ENCODE peak calls at places on chromosomes 11 and 22, in ten cellular contexts. One of them, this sample, is unnamed.
A peak's percentile ranks its signal among the peaks of the same experiment; 100 is the strongest.

GRCh38 chr11:22875869-22876473 is 15.7 kb upstream of the CCDC179 start:
- DNase-seq in T-helper 22 cell: peak; percentile 1
- DNase-seq in activated naive CD4-positive, alpha-beta T cell treated with Interleukin-2 at 50 U/mL for 16 hours: peak; percentile 44
- DNase-seq in NK-92 treated with Interleukin-12 subunit alpha and Interleukin-12 subunit beta, amount 100 ng/mL, for 24 hours: peak; percentile 19
- DNase-seq in cardiac muscle cell: peak; percentile 91
- DNase-seq in activated T-helper 1 cell treated with anti-CD3 and anti-CD28 coated beads, Interleukin-12 subunit alpha, Interleukin-12 subunit beta, Interleukin-2, Interleukin-4 antibody, amounts not matched to agents 30 ng/mL and 10 ng/mL and 1 ng/mL, durations not matched to agents 14 hours and 24 hours and 36 hours: peak; percentile 48
- DNase-seq in psoas muscle: no peak
- DNase-seq in breast epithelium: peak; percentile 30
- DNase-seq in HCT116: peak; percentile 80
- DNase-seq in HT1080: peak; percentile 76
- DNase-seq in this sample: peak; percentile 90

GRCh38 chr11:128891912-128892398 is 799 bp downstream of the KCNJ5 start:
- DNase-seq in T-helper 22 cell: no peak
- DNase-seq in activated naive CD4-positive, alpha-beta T cell treated with Interleukin-2 at 50 U/mL for 16 hours: no peak
- DNase-seq in NK-92 treated with Interleukin-12 subunit alpha and Interleukin-12 subunit beta, amount 100 ng/mL, for 24 hours: no peak
- DNase-seq in cardiac muscle cell: peak; percentile 68
- DNase-seq in activated T-helper 1 cell treated with anti-CD3 and anti-CD28 coated beads, Interleukin-12 subunit alpha, Interleukin-12 subunit beta, Interleukin-2, Interleukin-4 antibody, amounts not matched to agents 30 ng/mL and 10 ng/mL and 1 ng/mL, durations not matched to agents 14 hours and 24 hours and 36 hours: no peak
- DNase-seq in psoas muscle: no peak
- DNase-seq in breast epithelium: no peak
- DNase-seq in HCT116: no peak
- DNase-seq in HT1080: no peak
- DNase-seq in this sample: no peak

GRCh38 chr11:72263363-72263762 is 19.4 kb upstream of the PHOX2A start:
- DNase-seq in T-helper 22 cell: no peak
- DNase-seq in activated naive CD4-positive, alpha-beta T cell treated with Interleukin-2 at 50 U/mL for 16 hours: no peak
- DNase-seq in NK-92 treated with Interleukin-12 subunit alpha and Interleukin-12 subunit beta, amount 100 ng/mL, for 24 hours: no peak
- DNase-seq in cardiac muscle cell: no peak
- DNase-seq in activated T-helper 1 cell treated with anti-CD3 and anti-CD28 coated beads, Interleukin-12 subunit alpha, Interleukin-12 subunit beta, Interleukin-2, Interleukin-4 antibody, amounts not matched to agents 30 ng/mL and 10 ng/mL and 1 ng/mL, durations not matched to agents 14 hours and 24 hours and 36 hours: no peak
- DNase-seq in psoas muscle: no peak
- DNase-seq in breast epithelium: no peak
- DNase-seq in HCT116: no peak
- DNase-seq in HT1080: peak; percentile 76
- DNase-seq in this sample: peak; percentile 33

GRCh38 chr11:59898652-59899051 is 20.1 kb downstream of the OOSP3 start:
- DNase-seq in T-helper 22 cell: no peak
- DNase-seq in activated naive CD4-positive, alpha-beta T cell treated with Interleukin-2 at 50 U/mL for 16 hours: no peak
- DNase-seq in NK-92 treated with Interleukin-12 subunit alpha and Interleukin-12 subunit beta, amount 100 ng/mL, for 24 hours: no peak
- DNase-seq in cardiac muscle cell: no peak
- DNase-seq in activated T-helper 1 cell treated with anti-CD3 and anti-CD28 coated beads, Interleukin-12 subunit alpha, Interleukin-12 subunit beta, Interleukin-2, Interleukin-4 antibody, amounts not matched to agents 30 ng/mL and 10 ng/mL and 1 ng/mL, durations not matched to agents 14 hours and 24 hours and 36 hours: no peak
- DNase-seq in psoas muscle: no peak
- DNase-seq in breast epithelium: no peak
- DNase-seq in HCT116: no peak
- DNase-seq in HT1080: peak; percentile 39
- DNase-seq in this sample: no peak

GRCh38 chr11:11577932-11578331 is 43.9 kb downstream of the GALNT18 start:
- DNase-seq in T-helper 22 cell: no peak
- DNase-seq in activated naive CD4-positive, alpha-beta T cell treated with Interleukin-2 at 50 U/mL for 16 hours: no peak
- DNase-seq in NK-92 treated with Interleukin-12 subunit alpha and Interleukin-12 subunit beta, amount 100 ng/mL, for 24 hours: no peak
- DNase-seq in cardiac muscle cell: no peak
- DNase-seq in activated T-helper 1 cell treated with anti-CD3 and anti-CD28 coated beads, Interleukin-12 subunit alpha, Interleukin-12 subunit beta, Interleukin-2, Interleukin-4 antibody, amounts not matched to agents 30 ng/mL and 10 ng/mL and 1 ng/mL, durations not matched to agents 14 hours and 24 hours and 36 hours: no peak
- DNase-seq in psoas muscle: no peak
- DNase-seq in breast epithelium: no peak
- DNase-seq in HCT116: no peak
- DNase-seq in HT1080: no peak
- DNase-seq in this sample: peak; percentile 26

GRCh38 chr11:107696140-107696539 is 15.7 kb downstream of the SLN start:
- DNase-seq in T-helper 22 cell: no peak
- DNase-seq in activated naive CD4-positive, alpha-beta T cell treated with Interleukin-2 at 50 U/mL for 16 hours: no peak
- DNase-seq in NK-92 treated with Interleukin-12 subunit alpha and Interleukin-12 subunit beta, amount 100 ng/mL, for 24 hours: no peak
- DNase-seq in cardiac muscle cell: no peak
- DNase-seq in activated T-helper 1 cell treated with anti-CD3 and anti-CD28 coated beads, Interleukin-12 subunit alpha, Interleukin-12 subunit beta, Interleukin-2, Interleukin-4 antibody, amounts not matched to agents 30 ng/mL and 10 ng/mL and 1 ng/mL, durations not matched to agents 14 hours and 24 hours and 36 hours: no peak
- DNase-seq in psoas muscle: no peak
- DNase-seq in breast epithelium: no peak
- DNase-seq in HCT116: peak; percentile 77
- DNase-seq in HT1080: peak; percentile 92
- DNase-seq in this sample: peak; percentile 83

GRCh38 chr22:36334838-36335603 is 52.7 kb downstream of the MYH9 start:
- DNase-seq in T-helper 22 cell: peak; percentile 51
- DNase-seq in activated naive CD4-positive, alpha-beta T cell treated with Interleukin-2 at 50 U/mL for 16 hours: peak; percentile 34
- DNase-seq in NK-92 treated with Interleukin-12 subunit alpha and Interleukin-12 subunit beta, amount 100 ng/mL, for 24 hours: no peak
- DNase-seq in cardiac muscle cell: no peak
- DNase-seq in activated T-helper 1 cell treated with anti-CD3 and anti-CD28 coated beads, Interleukin-12 subunit alpha, Interleukin-12 subunit beta, Interleukin-2, Interleukin-4 antibody, amounts not matched to agents 30 ng/mL and 10 ng/mL and 1 ng/mL, durations not matched to agents 14 hours and 24 hours and 36 hours: peak; percentile 22
- DNase-seq in psoas muscle: no peak
- DNase-seq in breast epithelium: peak; percentile 78
- DNase-seq in HCT116: no peak
- DNase-seq in HT1080: peak; percentile 81
- DNase-seq in this sample: no peak

GRCh38 chr11:111186308-111186967 is 59.1 kb upstream of the POU2AF2 start:
- DNase-seq in T-helper 22 cell: no peak
- DNase-seq in activated naive CD4-positive, alpha-beta T cell treated with Interleukin-2 at 50 U/mL for 16 hours: no peak
- DNase-seq in NK-92 treated with Interleukin-12 subunit alpha and Interleukin-12 subunit beta, amount 100 ng/mL, for 24 hours: no peak
- DNase-seq in cardiac muscle cell: no peak
- DNase-seq in activated T-helper 1 cell treated with anti-CD3 and anti-CD28 coated beads, Interleukin-12 subunit alpha, Interleukin-12 subunit beta, Interleukin-2, Interleukin-4 antibody, amounts not matched to agents 30 ng/mL and 10 ng/mL and 1 ng/mL, durations not matched to agents 14 hours and 24 hours and 36 hours: no peak
- DNase-seq in psoas muscle: no peak
- DNase-seq in breast epithelium: no peak
- DNase-seq in HCT116: no peak
- DNase-seq in HT1080: no peak
- DNase-seq in this sample: no peak

GRCh38 chr22:47369020-47369419 is 606.6 kb downstream of the TBC1D22A start:
- DNase-seq in T-helper 22 cell: no peak
- DNase-seq in activated naive CD4-positive, alpha-beta T cell treated with Interleukin-2 at 50 U/mL for 16 hours: no peak
- DNase-seq in NK-92 treated with Interleukin-12 subunit alpha and Interleukin-12 subunit beta, amount 100 ng/mL, for 24 hours: no peak
- DNase-seq in cardiac muscle cell: no peak
- DNase-seq in activated T-helper 1 cell treated with anti-CD3 and anti-CD28 coated beads, Interleukin-12 subunit alpha, Interleukin-12 subunit beta, Interleukin-2, Interleukin-4 antibody, amounts not matched to agents 30 ng/mL and 10 ng/mL and 1 ng/mL, durations not matched to agents 14 hours and 24 hours and 36 hours: no peak
- DNase-seq in psoas muscle: no peak
- DNase-seq in breast epithelium: no peak
- DNase-seq in HCT116: no peak
- DNase-seq in HT1080: no peak
- DNase-seq in this sample: no peak

GRCh38 chr22:24977370-24978230 is 25.1 kb downstream of the KIAA1671 start:
- DNase-seq in T-helper 22 cell: no peak
- DNase-seq in activated naive CD4-positive, alpha-beta T cell treated with Interleukin-2 at 50 U/mL for 16 hours: no peak
- DNase-seq in NK-92 treated with Interleukin-12 subunit alpha and Interleukin-12 subunit beta, amount 100 ng/mL, for 24 hours: no peak
- DNase-seq in cardiac muscle cell: peak; percentile 78
- DNase-seq in activated T-helper 1 cell treated with anti-CD3 and anti-CD28 coated beads, Interleukin-12 subunit alpha, Interleukin-12 subunit beta, Interleukin-2, Interleukin-4 antibody, amounts not matched to agents 30 ng/mL and 10 ng/mL and 1 ng/mL, durations not matched to agents 14 hours and 24 hours and 36 hours: no peak
- DNase-seq in psoas muscle: peak; percentile 68
- DNase-seq in breast epithelium: peak; percentile 59
- DNase-seq in HCT116: no peak
- DNase-seq in HT1080: no peak
- DNase-seq in this sample: peak; percentile 85

GRCh38 chr11:128802358-128802981 is 64.6 kb downstream of the KCNJ1 start:
- DNase-seq in T-helper 22 cell: no peak
- DNase-seq in activated naive CD4-positive, alpha-beta T cell treated with Interleukin-2 at 50 U/mL for 16 hours: no peak
- DNase-seq in NK-92 treated with Interleukin-12 subunit alpha and Interleukin-12 subunit beta, amount 100 ng/mL, for 24 hours: no peak
- DNase-seq in cardiac muscle cell: peak; percentile 47
- DNase-seq in activated T-helper 1 cell treated with anti-CD3 and anti-CD28 coated beads, Interleukin-12 subunit alpha, Interleukin-12 subunit beta, Interleukin-2, Interleukin-4 antibody, amounts not matched to agents 30 ng/mL and 10 ng/mL and 1 ng/mL, durations not matched to agents 14 hours and 24 hours and 36 hours: no peak
- DNase-seq in psoas muscle: no peak
- DNase-seq in breast epithelium: no peak
- DNase-seq in HCT116: peak; percentile 21
- DNase-seq in HT1080: peak; percentile 48
- DNase-seq in this sample: peak; percentile 30